ENCODE peak calls at places on chromosomes 5 and 9, in nine cellular contexts. One of them, this sample, is unnamed.

GRCh38 chr9:38384990-38385848 is 7.3 kb upstream of the ALDH1B1 start:
- DNase-seq in adipocyte: no peak
- DNase-seq in left ventricle myocardium inferior: no peak
- DNase-seq in heart left ventricle: no peak
- DNase-seq in fibroblast of lung: no peak
- DNase-seq in kidney epithelial cell: no peak
- DNase-seq in cardiac muscle cell: no peak
- DNase-seq in lung: no peak
- DNase-seq in CD8-positive, alpha-beta memory T cell: no peak
- DNase-seq in this sample: no peak

GRCh38 chr5:74938250-74938649 is 72.1 kb upstream of the FAM169A start:
- DNase-seq in adipocyte: no peak
- DNase-seq in left ventricle myocardium inferior: no peak
- DNase-seq in heart left ventricle: no peak
- DNase-seq in fibroblast of lung: peak; percentile 14
- DNase-seq in kidney epithelial cell: no peak
- DNase-seq in cardiac muscle cell: no peak
- DNase-seq in lung: no peak
- DNase-seq in CD8-positive, alpha-beta memory T cell: no peak
- DNase-seq in this sample: no peak

GRCh38 chr5:104283158-104283557 is 720.6 kb upstream of the NUDT12 start:
- DNase-seq in adipocyte: no peak
- DNase-seq in left ventricle myocardium inferior: no peak
- DNase-seq in heart left ventricle: no peak
- DNase-seq in fibroblast of lung: no peak
- DNase-seq in kidney epithelial cell: no peak
- DNase-seq in cardiac muscle cell: no peak
- DNase-seq in lung: no peak
- DNase-seq in CD8-positive, alpha-beta memory T cell: no peak
- DNase-seq in this sample: no peak

GRCh38 chr5:32126691-32127090 is 47.4 kb downstream of the GOLPH3 start:
- DNase-seq in adipocyte: no peak
- DNase-seq in left ventricle myocardium inferior: no peak
- DNase-seq in heart left ventricle: no peak
- DNase-seq in fibroblast of lung: no peak
- DNase-seq in kidney epithelial cell: no peak
- DNase-seq in cardiac muscle cell: peak; percentile 33
- DNase-seq in lung: no peak
- DNase-seq in CD8-positive, alpha-beta memory T cell: no peak
- DNase-seq in this sample: no peak

GRCh38 chr5:134003957-134004625 is 684 bp downstream of the VDAC1 start:
- DNase-seq in adipocyte: peak; percentile 80
- DNase-seq in left ventricle myocardium inferior: peak; percentile 69
- DNase-seq in heart left ventricle: peak; percentile 78
- DNase-seq in fibroblast of lung: peak; percentile 53
- DNase-seq in kidney epithelial cell: no peak
- DNase-seq in cardiac muscle cell: peak; percentile 57
- DNase-seq in lung: peak; percentile 51
- DNase-seq in CD8-positive, alpha-beta memory T cell: peak; percentile 18
- DNase-seq in this sample: peak; percentile 86

GRCh38 chr5:98763001-98763630 is 10.3 kb upstream of the RGMB start:
- DNase-seq in adipocyte: peak; percentile 59
- DNase-seq in left ventricle myocardium inferior: no peak
- DNase-seq in heart left ventricle: no peak
- DNase-seq in fibroblast of lung: peak; percentile 94
- DNase-seq in kidney epithelial cell: no peak
- DNase-seq in cardiac muscle cell: peak; percentile 72
- DNase-seq in lung: no peak
- DNase-seq in CD8-positive, alpha-beta memory T cell: no peak
- DNase-seq in this sample: peak; percentile 95

GRCh38 chr5:75234251-75234650 is 2.4 kb downstream of the ANKRD31 start:
- DNase-seq in adipocyte: no peak
- DNase-seq in left ventricle myocardium inferior: no peak
- DNase-seq in heart left ventricle: no peak
- DNase-seq in fibroblast of lung: no peak
- DNase-seq in kidney epithelial cell: no peak
- DNase-seq in cardiac muscle cell: no peak
- DNase-seq in lung: no peak
- DNase-seq in CD8-positive, alpha-beta memory T cell: no peak
- DNase-seq in this sample: no peak

GRCh38 chr9:92378825-92379535 is 25.4 kb downstream of the OGN start:
- DNase-seq in adipocyte: no peak
- DNase-seq in left ventricle myocardium inferior: no peak
- DNase-seq in heart left ventricle: no peak
- DNase-seq in fibroblast of lung: peak; percentile 92
- DNase-seq in kidney epithelial cell: no peak
- DNase-seq in cardiac muscle cell: no peak
- DNase-seq in lung: no peak
- DNase-seq in CD8-positive, alpha-beta memory T cell: no peak
- DNase-seq in this sample: no peak

GRCh38 chr5:522899-523657 is 1.2 kb downstream of the SLC9A3 start:
- DNase-seq in adipocyte: no peak
- DNase-seq in left ventricle myocardium inferior: no peak
- DNase-seq in heart left ventricle: no peak
- DNase-seq in fibroblast of lung: no peak
- DNase-seq in kidney epithelial cell: no peak
- DNase-seq in cardiac muscle cell: no peak
- DNase-seq in lung: no peak
- DNase-seq in CD8-positive, alpha-beta memory T cell: no peak
- DNase-seq in this sample: no peak

GRCh38 chr5:71475788-71476384 is 20.4 kb downstream of the BDP1 start:
- DNase-seq in adipocyte: peak; percentile 36
- DNase-seq in left ventricle myocardium inferior: no peak
- DNase-seq in heart left ventricle: no peak
- DNase-seq in fibroblast of lung: peak; percentile 22
- DNase-seq in kidney epithelial cell: no peak
- DNase-seq in cardiac muscle cell: peak; percentile 41
- DNase-seq in lung: no peak
- DNase-seq in CD8-positive, alpha-beta memory T cell: no peak
- DNase-seq in this sample: no peak

GRCh38 chr9:135081264-135081660 is 6.2 kb upstream of the OLFM1 start:
- DNase-seq in adipocyte: no peak
- DNase-seq in left ventricle myocardium inferior: no peak
- DNase-seq in heart left ventricle: no peak
- DNase-seq in fibroblast of lung: no peak
- DNase-seq in kidney epithelial cell: no peak
- DNase-seq in cardiac muscle cell: no peak
- DNase-seq in lung: no peak
- DNase-seq in CD8-positive, alpha-beta memory T cell: no peak
- DNase-seq in this sample: no peak

GRCh38 chr9:87640385-87640795 is 85.5 kb upstream of the CTSL start:
- DNase-seq in adipocyte: peak; percentile 85
- DNase-seq in left ventricle myocardium inferior: no peak
- DNase-seq in heart left ventricle: no peak
- DNase-seq in fibroblast of lung: peak; percentile 78
- DNase-seq in kidney epithelial cell: peak; percentile 25
- DNase-seq in cardiac muscle cell: peak; percentile 93
- DNase-seq in lung: no peak
- DNase-seq in CD8-positive, alpha-beta memory T cell: no peak
- DNase-seq in this sample: peak; percentile 51

GRCh38 chr9:135536166-135536565 is 9.8 kb upstream of the OBP2A start:
- DNase-seq in adipocyte: peak; percentile 58
- DNase-seq in left ventricle myocardium inferior: no peak
- DNase-seq in heart left ventricle: no peak
- DNase-seq in fibroblast of lung: peak; percentile 72
- DNase-seq in kidney epithelial cell: no peak
- DNase-seq in cardiac muscle cell: peak; percentile 85
- DNase-seq in lung: no peak
- DNase-seq in CD8-positive, alpha-beta memory T cell: no peak
- DNase-seq in this sample: no peak

GRCh38 chr5:54347221-54347865 is 37.0 kb upstream of the ARL15 start:
- DNase-seq in adipocyte: no peak
- DNase-seq in left ventricle myocardium inferior: no peak
- DNase-seq in heart left ventricle: no peak
- DNase-seq in fibroblast of lung: no peak
- DNase-seq in kidney epithelial cell: no peak
- DNase-seq in cardiac muscle cell: no peak
- DNase-seq in lung: no peak
- DNase-seq in CD8-positive, alpha-beta memory T cell: no peak
- DNase-seq in this sample: no peak

DNA sequence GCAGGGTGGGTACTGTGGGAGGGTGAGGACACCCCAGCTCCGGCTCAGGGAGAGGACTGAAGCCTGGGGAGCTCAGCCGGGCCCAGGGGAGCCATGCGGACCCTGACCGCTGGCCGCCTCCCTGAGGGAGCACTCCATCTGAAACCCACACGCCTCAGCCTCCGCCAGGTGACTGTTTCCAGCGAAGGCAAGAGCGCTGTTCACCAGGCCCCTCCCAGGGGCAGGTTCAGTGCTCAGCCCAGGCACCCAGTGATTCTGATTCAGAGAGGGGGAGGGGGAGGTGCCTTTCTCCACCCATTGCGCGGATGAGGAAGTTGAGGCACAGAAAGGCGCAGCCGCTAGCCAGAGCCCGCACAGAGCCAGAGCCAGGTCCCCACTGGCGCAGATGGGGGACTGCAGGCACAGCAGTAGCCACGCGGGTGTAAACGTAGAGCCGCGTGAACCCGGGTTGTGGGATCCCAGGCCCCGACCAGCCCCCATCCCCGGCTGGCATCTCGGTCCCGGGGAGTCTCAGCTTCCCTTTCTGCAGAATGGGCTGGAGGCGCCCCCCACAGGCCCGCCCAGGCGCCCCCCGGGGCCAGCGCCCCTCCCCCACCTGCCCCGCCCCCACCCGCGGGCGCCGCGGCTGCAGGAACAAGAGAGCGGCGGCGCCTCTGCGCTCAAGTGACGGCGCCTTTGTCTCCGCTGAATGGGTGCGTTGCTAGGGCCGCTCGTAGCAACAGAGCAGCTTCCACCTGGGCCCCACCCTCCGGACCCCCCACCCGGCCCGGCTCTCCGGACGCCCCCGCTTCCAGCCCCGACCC is 27.2 kb downstream of the ADGRD2 start:
- DNase-seq in adipocyte: no peak
- DNase-seq in left ventricle myocardium inferior: no peak
- DNase-seq in heart left ventricle: peak; percentile 13
- DNase-seq in fibroblast of lung: no peak
- DNase-seq in kidney epithelial cell: no peak
- DNase-seq in cardiac muscle cell: peak; percentile 5
- DNase-seq in lung: no peak
- DNase-seq in CD8-positive, alpha-beta memory T cell: no peak
- DNase-seq in this sample: no peak
- H3K27me3 ChIP-seq in adipocyte: peaks cover 72% of the 10 kb centered on the region
- H3K27me3 ChIP-seq in left ventricle myocardium inferior: peaks cover 98% of the 10 kb centered on the region
- H3K27me3 ChIP-seq in heart left ventricle: peaks cover 63% of the 10 kb centered on the region
- H3K27me3 ChIP-seq in fibroblast of lung: peaks cover 29% of the 10 kb centered on the region
- H3K27me3 ChIP-seq in kidney epithelial cell: peaks cover 68% of the 10 kb centered on the region
- H3K27me3 ChIP-seq in cardiac muscle cell: peaks cover 5% of the 10 kb centered on the region
- H3K27me3 ChIP-seq in lung: peaks cover 9% of the 10 kb centered on the region
- H3K27me3 ChIP-seq in CD8-positive, alpha-beta memory T cell: no peaks in the 10 kb centered on the region
- H3K27me3 ChIP-seq in this sample: peaks cover 16% of the 10 kb centered on the region

GRCh38 chr9:126701820-126702500 is 88.2 kb downstream of the LMX1B start:
- DNase-seq in adipocyte: no peak
- DNase-seq in left ventricle myocardium inferior: no peak
- DNase-seq in heart left ventricle: no peak
- DNase-seq in fibroblast of lung: no peak
- DNase-seq in kidney epithelial cell: no peak
- DNase-seq in cardiac muscle cell: no peak
- DNase-seq in lung: no peak
- DNase-seq in CD8-positive, alpha-beta memory T cell: no peak
- DNase-seq in this sample: no peak
- H3K27me3 ChIP-seq in adipocyte: peaks cover 85% of the 10 kb centered on the region
- H3K27me3 ChIP-seq in left ventricle myocardium inferior: peaks cover 71% of the 10 kb centered on the region
- H3K27me3 ChIP-seq in heart left ventricle: peaks cover 47% of the 10 kb centered on the region
- H3K27me3 ChIP-seq in fibroblast of lung: no peaks in the 10 kb centered on the region
- H3K27me3 ChIP-seq in kidney epithelial cell: peaks cover 38% of the 10 kb centered on the region
- H3K27me3 ChIP-seq in cardiac muscle cell: peaks cover 32% of the 10 kb centered on the region
- H3K27me3 ChIP-seq in lung: peaks cover 6% of the 10 kb centered on the region
- H3K27me3 ChIP-seq in CD8-positive, alpha-beta memory T cell: peaks cover 17% of the 10 kb centered on the region
- H3K27me3 ChIP-seq in this sample: peaks cover 13% of the 10 kb centered on the region

DNA sequence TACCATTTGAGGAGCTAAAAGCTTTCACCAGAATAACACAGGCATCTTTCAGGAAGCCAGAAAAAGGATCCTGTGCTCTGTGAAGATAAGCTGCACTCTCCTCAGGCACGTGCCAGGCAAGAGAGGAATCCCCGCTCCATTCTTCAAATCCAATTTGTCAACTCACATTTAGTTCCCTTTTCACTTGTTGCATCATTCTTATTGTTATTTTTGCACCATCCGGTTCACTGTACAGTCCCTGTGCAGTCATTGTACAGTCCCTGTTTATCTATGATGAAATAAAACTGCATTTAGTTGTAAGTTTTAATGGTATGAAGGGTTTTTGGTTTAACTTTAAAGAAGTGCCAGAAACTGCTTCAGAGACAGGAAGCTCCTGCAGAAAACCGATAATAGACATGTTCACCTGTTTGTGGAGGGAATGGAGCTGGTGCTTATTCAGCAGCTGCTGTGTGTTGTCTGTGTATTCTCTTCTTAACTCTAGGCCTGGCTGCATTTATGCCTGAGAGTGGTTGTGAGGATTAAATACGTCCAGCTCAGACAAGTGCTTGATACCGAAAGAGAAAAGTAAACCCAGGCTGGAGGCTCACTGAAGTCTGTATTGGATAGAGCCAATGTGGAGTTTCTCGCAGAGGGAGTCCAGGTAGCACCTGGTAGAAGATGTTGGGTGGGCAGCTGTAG is 22.4 kb downstream of the IFNW1 start:
- DNase-seq in adipocyte: peak; percentile 2
- DNase-seq in left ventricle myocardium inferior: no peak
- DNase-seq in heart left ventricle: no peak
- DNase-seq in fibroblast of lung: no peak
- DNase-seq in kidney epithelial cell: no peak
- DNase-seq in cardiac muscle cell: peak; percentile 11
- DNase-seq in lung: no peak
- DNase-seq in CD8-positive, alpha-beta memory T cell: no peak
- DNase-seq in this sample: no peak
- H3K27me3 ChIP-seq in adipocyte: no peaks in the 10 kb centered on the region
- H3K27me3 ChIP-seq in left ventricle myocardium inferior: no peaks in the 10 kb centered on the region
- H3K27me3 ChIP-seq in heart left ventricle: no peaks in the 10 kb centered on the region
- H3K27me3 ChIP-seq in fibroblast of lung: peaks cover 6% of the 10 kb centered on the region
- H3K27me3 ChIP-seq in kidney epithelial cell: no peaks in the 10 kb centered on the region
- H3K27me3 ChIP-seq in cardiac muscle cell: no peaks in the 10 kb centered on the region
- H3K27me3 ChIP-seq in lung: no peaks in the 10 kb centered on the region
- H3K27me3 ChIP-seq in CD8-positive, alpha-beta memory T cell: no peaks in the 10 kb centered on the region
- H3K27me3 ChIP-seq in this sample: no peaks in the 10 kb centered on the region

GRCh38 chr5:36820900-36821299 is 55.7 kb upstream of the NIPBL start:
- DNase-seq in adipocyte: no peak
- DNase-seq in left ventricle myocardium inferior: no peak
- DNase-seq in heart left ventricle: no peak
- DNase-seq in fibroblast of lung: no peak
- DNase-seq in kidney epithelial cell: no peak
- DNase-seq in cardiac muscle cell: no peak
- DNase-seq in lung: no peak
- DNase-seq in CD8-positive, alpha-beta memory T cell: no peak
- DNase-seq in this sample: no peak
- H3K27me3 ChIP-seq in adipocyte: no peaks in the 10 kb centered on the region
- H3K27me3 ChIP-seq in left ventricle myocardium inferior: no peaks in the 10 kb centered on the region
- H3K27me3 ChIP-seq in heart left ventricle: peaks cover 3% of the 10 kb centered on the region
- H3K27me3 ChIP-seq in fibroblast of lung: no peaks in the 10 kb centered on the region
- H3K27me3 ChIP-seq in kidney epithelial cell: no peaks in the 10 kb centered on the region
- H3K27me3 ChIP-seq in cardiac muscle cell: peaks cover 5% of the 10 kb centered on the region
- H3K27me3 ChIP-seq in lung: no peaks in the 10 kb centered on the region
- H3K27me3 ChIP-seq in CD8-positive, alpha-beta memory T cell: no peaks in the 10 kb centered on the region
- H3K27me3 ChIP-seq in this sample: peaks cover 10% of the 10 kb centered on the region

GRCh38 chr9:75065513-75065912 is 22.4 kb downstream of the NMRK1 start:
- DNase-seq in adipocyte: no peak
- DNase-seq in left ventricle myocardium inferior: no peak
- DNase-seq in heart left ventricle: no peak
- DNase-seq in fibroblast of lung: no peak
- DNase-seq in kidney epithelial cell: no peak
- DNase-seq in cardiac muscle cell: no peak
- DNase-seq in lung: no peak
- DNase-seq in CD8-positive, alpha-beta memory T cell: no peak
- DNase-seq in this sample: no peak
- H3K27me3 ChIP-seq in adipocyte: no peaks in the 10 kb centered on the region
- H3K27me3 ChIP-seq in left ventricle myocardium inferior: no peaks in the 10 kb centered on the region
- H3K27me3 ChIP-seq in heart left ventricle: no peaks in the 10 kb centered on the region
- H3K27me3 ChIP-seq in fibroblast of lung: no peaks in the 10 kb centered on the region
- H3K27me3 ChIP-seq in kidney epithelial cell: no peaks in the 10 kb centered on the region
- H3K27me3 ChIP-seq in cardiac muscle cell: no peaks in the 10 kb centered on the region
- H3K27me3 ChIP-seq in lung: no peaks in the 10 kb centered on the region
- H3K27me3 ChIP-seq in CD8-positive, alpha-beta memory T cell: no peaks in the 10 kb centered on the region
- H3K27me3 ChIP-seq in this sample: no peaks in the 10 kb centered on the region